ENCODE peak calls at places on chromosomes 16 and 17, in six cellular contexts. R is H1, H is K562, F is GM12878, A is SK-N-SH, L is HepG2. Q is an unnamed sample.

GRCh38 chr16:31474778-31475738 is 3.1 kb downstream of the TGFB1I1 start:
- DNase-seq in L (no peak), F (no peak), H (no peak), R (no peak), A (no peak), Q (no peak)

GRCh38 chr17:46875849-46876352 is 24.5 kb downstream of the WNT9B start:
- DNase-seq in F (no peak), L (no peak), A (no peak), R (no peak), H (no peak), Q (no peak)

GRCh38 chr17:58741121-58741625 is 14.5 kb upstream of the PPM1E start:
- DNase-seq in A (no peak), R (no peak), F (no peak), L (peak), H (no peak), Q (no peak)

GRCh38 chr17:45022655-45023339 is 28.6 kb downstream of the DCAKD start:
- DNase-seq in L (no peak), R (no peak), H (no peak), F (peak), A (no peak), Q (peak)

GRCh38 chr16:71758293-71758760 is 33.8 kb upstream of the PHLPP2 start:
- DNase-seq in L (peak), A (no peak), R (no peak), F (no peak), H (no peak), Q (no peak)

GRCh38 chr17:81858967-81859905 is 1.1 kb downstream of the P4HB start:
- DNase-seq in R (no peak), A (no peak), H (no peak), F (no peak), L (no peak), Q (no peak)

GRCh38 chr17:83057793-83058477 is 21.5 kb upstream of the METRNL start:
- DNase-seq in R (no peak), H (no peak), F (no peak), A (peak), L (no peak), Q (no peak)

GRCh38 chr17:76417499-76418143 is 33.2 kb downstream of the SPHK1 start:
- DNase-seq in L (no peak), F (no peak), R (no peak), A (no peak), H (no peak), Q (no peak)

GRCh38 chr16:4290236-4290830 is 17.5 kb upstream of the TFAP4 start:
- DNase-seq in F (no peak), R (no peak), A (peak), H (no peak), L (peak), Q (no peak)

GRCh38 chr17:60163108-60163784 is 13.5 kb downstream of the CA4 start:
- DNase-seq in A (peak), H (peak), L (peak), R (no peak), F (no peak), Q (no peak)

GRCh38 chr16:10080031-10080772 is 102.0 kb downstream of the GRIN2A start:
- DNase-seq in R (no peak), A (peak), F (no peak), L (no peak), H (no peak), Q (no peak)

GRCh38 chr17:33137411-33137810 is 145.8 kb downstream of the SPACA3 start:
- DNase-seq in A (no peak), L (no peak), R (no peak), F (no peak), H (no peak), Q (no peak)

GRCh38 chr17:81712468-81713003 is 452 bp downstream of the SLC25A10 start:
- DNase-seq in A (peak), H (no peak), F (no peak), R (no peak), L (peak), Q (peak)

GRCh38 chr16:59971264-59971663 is 1237.1 kb upstream of the GOT2 start:
- DNase-seq in A (no peak), R (no peak), F (no peak), L (no peak), H (no peak), Q (no peak)

GRCh38 chr16:4273858-4274291 is 1.1 kb upstream of the TFAP4 start:
- DNase-seq in F (no peak), R (no peak), A (peak), H (no peak), L (peak), Q (no peak)

GRCh38 chr16:85894266-85894665 is 4.7 kb upstream of the IRF8 start:
- DNase-seq in H (no peak), F (no peak), A (no peak), R (no peak), L (peak), Q (no peak)

GRCh38 chr17:7041607-7042506 is 2.0 kb downstream of the SLC16A11 start:
- DNase-seq in L (no peak), H (no peak), A (peak), F (no peak), R (no peak), Q (no peak)

GRCh38 chr16:84065536-84066132 is 23.0 kb upstream of the SLC38A8 start:
- DNase-seq in H (peak), L (peak), F (no peak), R (no peak), A (peak), Q (no peak)

GRCh38 chr17:44314031-44314430 is 5.6 kb downstream of the RUNDC3A start:
- DNase-seq in H (no peak), R (no peak), F (no peak), L (no peak), A (peak), Q (no peak)

GRCh38 chr17:77618173-77618572 is 340.3 kb upstream of the TNRC6C start:
- DNase-seq in F (no peak), R (no peak), L (no peak), H (no peak), A (no peak), Q (no peak)

GRCh38 chr17:48636177-48637018 is 10.2 kb upstream of the HOXB9 start:
- DNase-seq in A (peak), L (peak), H (peak), R (peak), F (no peak), Q (peak)

GRCh38 chr16:27698266-27698665 is 148.3 kb downstream of the KATNIP start:
- DNase-seq in R (peak), F (no peak), A (no peak), H (peak), L (no peak), Q (no peak)

GRCh38 chr16:27230562-27230991 is 27.3 kb downstream of the KDM8 start:
- DNase-seq in A (no peak), H (no peak), L (no peak), F (no peak), R (no peak), Q (no peak)

GRCh38 chr17:50380369-50381259 is 7.6 kb downstream of the EME1 start:
- DNase-seq in L (no peak), A (no peak), H (no peak), R (no peak), F (no peak), Q (no peak)

GRCh38 chr16:81238296-81239011 is at the start of gene BCO1:
- DNase-seq in F (no peak), L (peak), A (no peak), H (no peak), R (no peak), Q (no peak)

GRCh38 chr17:22516861-22517636 is 824.7 kb downstream of the KCNJ18 start:
- DNase-seq in R (no peak), A (no peak), H (no peak), L (no peak), F (no peak), Q (no peak)

GRCh38 chr17:7097940-7098339 is 16.7 kb downstream of the ASGR2 start:
- DNase-seq in R (no peak), F (no peak), H (no peak), A (no peak), L (no peak), Q (no peak)

GRCh38 chr16:55711959-55712876 is 56.4 kb downstream of the SLC6A2 start:
- DNase-seq in R (no peak), L (peak), H (peak), F (no peak), A (peak), Q (peak)

GRCh38 chr17:34527908-34528470 is 51.4 kb upstream of the TMEM132E start:
- DNase-seq in A (peak), R (no peak), F (no peak), L (no peak), H (peak), Q (no peak)

GRCh38 chr17:79664925-79665738 is 54.3 kb upstream of the RBFOX3 start:
- DNase-seq in R (no peak), A (peak), L (no peak), F (no peak), H (no peak), Q (no peak)

GRCh38 chr16:68762996-68763756 is 26.1 kb downstream of the CDH1 start:
- DNase-seq in L (no peak), H (no peak), A (no peak), F (no peak), R (no peak), Q (no peak)
- TF ChIP-seq TAF1 in L (no peak), H (no peak), A (no peak), F (no peak), R (no peak), Q (no peak)

DNA sequence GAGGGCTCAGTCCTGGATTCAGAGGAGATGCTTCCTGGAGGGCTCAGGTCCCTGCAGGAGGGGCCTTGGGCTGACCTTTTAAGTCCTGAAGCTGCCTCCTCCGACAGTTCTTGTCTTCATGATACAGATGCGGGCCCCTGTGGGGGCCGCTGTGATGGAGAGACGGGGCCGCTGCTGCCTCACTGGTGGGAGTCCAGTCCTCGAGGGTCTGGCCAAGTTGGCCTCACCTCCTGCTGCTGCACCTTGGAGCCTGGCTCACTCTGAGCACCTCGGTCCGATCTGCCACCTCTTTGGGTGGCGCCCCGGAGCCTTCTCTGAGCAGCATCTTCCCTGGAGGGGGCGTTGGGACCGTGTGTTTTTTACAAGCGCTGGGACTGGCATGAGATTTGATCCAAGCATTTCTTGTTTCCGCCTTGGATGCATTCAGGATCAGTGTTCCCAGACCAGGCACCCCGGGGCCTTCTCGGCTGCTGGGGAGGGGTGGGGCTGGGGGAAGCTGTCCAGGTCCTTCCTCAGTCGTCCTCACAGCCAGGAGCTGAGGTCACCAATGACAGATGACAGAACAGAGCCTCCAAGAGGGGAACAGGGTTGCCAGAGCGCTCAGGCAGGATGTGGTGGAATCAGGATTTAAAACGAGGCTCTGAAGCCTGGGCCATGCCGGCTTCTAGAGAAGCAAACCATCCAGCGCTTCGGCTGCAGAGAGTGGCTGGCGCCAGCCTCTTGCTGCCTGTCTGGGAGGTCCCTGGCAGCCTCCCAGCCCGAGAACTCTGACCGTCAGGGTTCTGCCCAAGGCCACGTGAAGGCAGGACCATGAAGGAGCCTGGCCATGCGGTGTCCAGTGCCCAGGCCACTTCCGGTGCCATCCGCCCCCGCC is 78.9 kb downstream of the KLHDC4 start:
- DNase-seq in R (no peak), L (no peak), A (no peak), H (no peak), F (no peak), Q (no peak)
- TF ChIP-seq TAF1 in R (no peak), L (no peak), A (no peak), H (no peak), F (no peak), Q (no peak)

GRCh38 chr17:2874211-2874686 is 78.0 kb downstream of the RAP1GAP2 start:
- DNase-seq in H (no peak), A (no peak), R (peak), L (peak), F (no peak), Q (no peak)

GRCh38 chr17:2872282-2872681 is 76.0 kb downstream of the RAP1GAP2 start:
- DNase-seq in F (no peak), L (no peak), A (no peak), H (no peak), R (no peak), Q (no peak)

GRCh38 chr17:2869604-2870003 is 73.4 kb downstream of the RAP1GAP2 start:
- DNase-seq in F (no peak), R (no peak), A (no peak), L (no peak), H (no peak), Q (no peak)

GRCh38 chr17:2871720-2872119 is 75.5 kb downstream of the RAP1GAP2 start:
- DNase-seq in R (no peak), H (no peak), A (no peak), F (no peak), L (no peak), Q (no peak)

DNA sequence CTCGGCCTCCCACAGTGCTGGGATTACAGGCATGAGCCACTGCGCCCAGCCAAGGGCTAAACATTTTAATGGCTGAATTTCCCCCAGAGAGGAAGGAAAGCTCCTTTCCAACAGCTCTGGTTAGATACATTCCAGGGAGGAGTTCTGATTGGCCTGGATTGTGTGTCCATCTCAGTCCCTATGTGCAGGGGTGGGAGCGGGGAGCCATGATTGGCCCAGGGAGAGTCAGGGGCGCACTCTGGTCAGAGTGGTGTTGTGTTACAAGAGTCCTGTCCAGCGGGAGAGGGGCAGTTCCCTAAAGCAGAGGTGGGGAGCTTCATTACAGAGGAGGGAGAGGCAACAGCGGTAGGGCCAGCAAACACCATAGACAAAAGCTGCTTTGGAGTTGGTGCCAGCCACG is 75.0 kb downstream of the RAP1GAP2 start:
- DNase-seq in F (no peak), R (no peak), A (no peak), H (no peak), L (no peak), Q (no peak)
- TF ChIP-seq TAF1 in F (no peak), R (no peak), A (no peak), H (no peak), L (no peak), Q (no peak)

GRCh38 chr17:54256530-54256929 is 433.8 kb downstream of the KIF2B start:
- DNase-seq in H (no peak), R (peak), F (no peak), A (no peak), L (no peak), Q (no peak)
- TF ChIP-seq TAF1 in H (no peak), R (no peak), F (no peak), A (no peak), L (no peak), Q (no peak)

GRCh38 chr16:77330332-77331043 is 104.3 kb downstream of the ADAMTS18 start:
- DNase-seq in R (no peak), H (no peak), L (no peak), F (no peak), A (no peak), Q (no peak)
- TF ChIP-seq TAF1 in R (no peak), H (no peak), L (no peak), F (no peak), A (no peak), Q (no peak)

GRCh38 chr16:22213801-22214200 is 7.7 kb downstream of the EEF2K start:
- DNase-seq in L (no peak), H (no peak), F (no peak), R (no peak), A (no peak), Q (no peak)

GRCh38 chr16:22213236-22213635 is 7.2 kb downstream of the EEF2K start:
- DNase-seq in R (no peak), L (no peak), F (no peak), A (no peak), H (no peak), Q (no peak)

GRCh38 chr16:22214402-22214801 is 8.3 kb downstream of the EEF2K start:
- DNase-seq in H (no peak), F (no peak), L (no peak), A (no peak), R (no peak), Q (no peak)

GRCh38 chr16:22216191-22216831 is 10.2 kb downstream of the EEF2K start:
- DNase-seq in F (no peak), H (peak), L (no peak), R (no peak), A (no peak), Q (no peak)

GRCh38 chr16:22214893-22215292 is 8.8 kb downstream of the EEF2K start:
- DNase-seq in F (no peak), H (no peak), A (no peak), R (no peak), L (no peak), Q (no peak)
- TF ChIP-seq TAF1 in F (no peak), H (no peak), A (no peak), R (no peak), L (no peak), Q (no peak)

GRCh38 chr16:67844441-67844840 is 2.3 kb upstream of the NUTF2 start:
- DNase-seq in L (no peak), F (no peak), A (no peak), H (no peak), R (no peak), Q (no peak)

GRCh38 chr16:67841198-67841815 is 813 bp upstream of the THAP11 start:
- DNase-seq in A (no peak), F (no peak), R (no peak), H (no peak), L (no peak), Q (no peak)

GRCh38 chr16:67843343-67843765 is 1.2 kb downstream of the THAP11 start:
- DNase-seq in H (no peak), L (no peak), F (no peak), A (no peak), R (no peak), Q (no peak)

GRCh38 chr16:67841816-67842508 is at the start of gene THAP11:
- DNase-seq in R (peak), L (peak), F (peak), H (peak), A (peak), Q (peak)

GRCh38 chr16:67842509-67843342 is 606 bp downstream of the THAP11 start:
- DNase-seq in A (peak), R (no peak), F (no peak), H (no peak), L (peak), Q (no peak)
- TF ChIP-seq TAF1 in A (no peak), R (no peak), F (no peak), H (no peak), L (peak), Q (no peak)

GRCh38 chr16:75464130-75464918 is at the start of gene TMEM170A:
- DNase-seq in A (peak), R (peak), F (peak), L (peak), H (peak), Q (peak)

GRCh38 chr16:75461575-75461974 is 2.9 kb downstream of the TMEM170A start:
- DNase-seq in F (no peak), A (no peak), H (no peak), R (no peak), L (no peak), Q (no peak)

GRCh38 chr16:75459691-75460090 is 4.8 kb downstream of the TMEM170A start:
- DNase-seq in F (no peak), A (no peak), L (no peak), R (no peak), H (no peak), Q (no peak)

GRCh38 chr16:75460441-75460840 is 4.0 kb downstream of the TMEM170A start:
- DNase-seq in H (no peak), F (no peak), A (no peak), R (no peak), L (no peak), Q (no peak)

DNA sequence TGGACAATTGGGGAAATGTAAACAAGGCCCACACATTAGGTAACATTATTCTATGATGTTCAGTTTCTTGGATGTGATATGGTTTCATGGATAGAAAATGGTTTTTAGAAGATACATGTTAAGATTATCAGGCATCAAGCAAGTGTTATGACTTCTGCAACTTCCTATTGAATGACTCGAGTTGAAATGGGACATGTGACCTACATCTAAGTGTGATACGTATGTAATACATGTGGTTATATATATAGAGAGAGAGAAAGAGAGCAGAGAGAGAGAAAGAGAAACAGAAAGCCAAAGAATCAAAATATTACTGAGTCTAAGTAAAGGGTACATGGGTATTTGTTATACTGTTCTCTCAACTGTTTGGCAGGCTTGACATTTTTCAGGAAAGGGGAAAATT is 1.7 kb downstream of the TMEM170A start:
- DNase-seq in F (no peak), L (no peak), A (no peak), H (no peak), R (no peak), Q (no peak)
- TF ChIP-seq TAF1 in F (no peak), L (no peak), A (no peak), H (no peak), R (no peak), Q (no peak)

GRCh38 chr17:36461330-36462110 is 25.0 kb upstream of the ZNHIT3 start:
- DNase-seq in L (no peak), H (no peak), A (no peak), R (no peak), F (no peak), Q (no peak)
- TF ChIP-seq TAF1 in L (no peak), H (no peak), A (no peak), R (no peak), F (no peak), Q (no peak)

DNA sequence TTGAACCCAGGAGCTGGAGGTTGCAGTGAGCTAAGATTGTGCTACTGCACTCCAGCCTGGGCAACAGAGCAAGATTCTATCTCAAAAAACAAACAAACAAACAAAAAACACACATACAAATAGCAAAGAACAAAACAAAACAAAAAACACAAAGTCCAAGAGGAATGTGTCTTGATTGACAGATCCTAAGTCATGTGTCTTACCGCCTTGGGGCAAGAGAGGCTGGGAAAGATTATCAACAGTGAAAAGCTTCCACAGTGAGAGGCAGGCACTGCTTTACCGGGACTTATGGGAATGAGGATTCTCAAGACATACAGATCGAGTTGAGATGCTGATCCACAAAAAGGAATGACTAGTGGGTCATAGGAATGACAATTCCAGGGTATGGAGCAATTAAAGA is 62.7 kb upstream of the GAS7 start:
- DNase-seq in L (no peak), H (no peak), R (no peak), A (no peak), F (no peak), Q (no peak)
- TF ChIP-seq TAF1 in L (no peak), H (no peak), R (no peak), A (no peak), F (no peak), Q (no peak)